ENCODE peak calls at places on chromosomes 12 and 14, in four cellular contexts. U is tibial nerve, X is WTC11, P is mucosa of descending colon. G is an unnamed sample.

GRCh38 chr12:117968826-117969659 is at the start of gene KSR2:
- DNase-seq in X (peak; percentile 90), U (no peak), P (peak; percentile 88), G (no peak)

GRCh38 chr14:68508581-68508980 is 284.3 kb downstream of the ZFP36L1 start:
- DNase-seq in X (no peak), U (no peak), P (no peak), G (no peak)

GRCh38 chr12:116759783-116760581 is 21.9 kb downstream of the RNFT2 start:
- DNase-seq in X (peak; percentile 77), U (no peak), P (peak; percentile 37), G (no peak)

GRCh38 chr14:52060080-52060479 is 8.8 kb downstream of the NID2 start:
- DNase-seq in P (no peak), U (no peak), X (no peak), G (no peak)

GRCh38 chr14:20278414-20278813 is 27.3 kb downstream of the TTC5 start:
- DNase-seq in X (no peak), U (peak; percentile 20), P (peak; percentile 8), G (no peak)

GRCh38 chr12:29569392-29569791 is 71.9 kb upstream of the OVCH1 start:
- DNase-seq in U (no peak), P (no peak), X (no peak), G (no peak)

GRCh38 chr14:97723321-97723720 is 926.1 kb downstream of the VRK1 start:
- DNase-seq in U (no peak), X (no peak), P (no peak), G (no peak)

GRCh38 chr12:53739285-53740129 is 12.3 kb upstream of the CALCOCO1 start:
- DNase-seq in X (no peak), P (no peak), U (no peak), G (no peak)

GRCh38 chr12:27463826-27464554 is 17.5 kb downstream of the SMCO2 start:
- DNase-seq in P (peak; percentile 31), X (no peak), U (no peak), G (no peak)

GRCh38 chr12:121494093-121494787 is 86.6 kb downstream of the KDM2B start:
- DNase-seq in U (peak; percentile 33), X (peak; percentile 84), P (peak; percentile 55), G (no peak)

GRCh38 chr12:26226629-26227375 is 31.4 kb downstream of the SSPN start:
- DNase-seq in X (peak; percentile 61), P (peak; percentile 59), U (no peak), G (no peak)

GRCh38 chr14:102525213-102526143 is 15.9 kb upstream of the ANKRD9 start:
- DNase-seq in P (peak; percentile 65), X (no peak), U (peak; percentile 38), G (no peak)

GRCh38 chr14:97329701-97330100 is 532.5 kb downstream of the VRK1 start:
- DNase-seq in P (no peak), X (no peak), U (no peak), G (no peak)

GRCh38 chr14:68602507-68602906 is 190.4 kb downstream of the ZFP36L1 start:
- DNase-seq in X (no peak), U (no peak), P (no peak), G (no peak)

GRCh38 chr12:59699408-59700144 is 103.7 kb downstream of the SLC16A7 start:
- DNase-seq in P (no peak), U (no peak), X (no peak), G (peak; percentile 59)

GRCh38 chr12:28172434-28173030 is 17.7 kb upstream of the CCDC91 start:
- DNase-seq in P (peak; percentile 46), X (peak; percentile 23), U (no peak), G (peak; percentile 24)

GRCh38 chr12:24363177-24363754 is 413.8 kb upstream of the SOX5 start:
- DNase-seq in X (no peak), P (peak; percentile 21), U (no peak), G (no peak)

GRCh38 chr12:47033081-47033480 is 46.3 kb upstream of the PCED1B start:
- DNase-seq in X (peak; percentile 12), P (no peak), U (peak; percentile 11), G (no peak)

GRCh38 chr12:34033628-34034296 is 11.5 kb downstream of the ALG10 start:
- DNase-seq in X (no peak), P (no peak), U (no peak), G (no peak)

GRCh38 chr12:75479963-75480461 is 543 bp upstream of the GLIPR1 start:
- DNase-seq in X (no peak), P (no peak), U (no peak), G (peak; percentile 29)

GRCh38 chr14:77007339-77007974 is 21.1 kb downstream of the IRF2BPL start:
- DNase-seq in P (peak; percentile 72), X (no peak), U (no peak), G (no peak)

GRCh38 chr12:53268009-53268636 is at the start of gene ESPL1:
- DNase-seq in P (peak; percentile 77), U (peak; percentile 62), X (peak; percentile 89), G (no peak)

GRCh38 chr14:89282191-89282590 is 134.8 kb downstream of the FOXN3 start:
- DNase-seq in P (no peak), U (no peak), X (no peak), G (no peak)

GRCh38 chr14:69284170-69284569 is 24.2 kb downstream of the GALNT16 start:
- DNase-seq in X (no peak), U (no peak), P (no peak), G (no peak)

GRCh38 chr12:22543246-22544037 is 900 bp downstream of the C2CD5 start:
- DNase-seq in P (peak; percentile 91), X (peak; percentile 17), U (peak; percentile 43), G (no peak)

GRCh38 chr14:36580856-36581831 is 1.3 kb downstream of the NKX2-8 start:
- DNase-seq in X (peak; percentile 61), U (no peak), P (peak; percentile 26), G (no peak)

DNA sequence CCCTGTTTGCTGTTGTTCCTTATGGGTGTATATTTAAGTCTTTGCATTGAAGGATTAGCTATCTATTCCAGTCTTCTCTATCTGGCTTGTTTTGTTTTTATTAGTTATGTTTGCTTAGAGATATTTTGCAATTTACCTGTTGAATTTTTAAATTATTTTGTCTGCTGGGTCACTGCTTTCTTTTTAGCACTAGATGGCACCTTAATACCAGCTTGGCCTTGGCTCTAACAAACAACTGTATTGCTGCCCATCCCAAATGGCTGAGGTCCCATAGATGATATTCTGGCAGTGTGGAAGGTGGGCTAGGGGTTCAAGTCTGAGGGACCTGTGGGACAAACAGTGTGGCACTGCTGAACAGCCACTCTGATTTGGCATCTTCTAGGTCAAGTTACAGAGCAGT is 144.0 kb upstream of the FBXO33 start:
- DNase-seq in U (no peak), X (no peak), P (no peak), G (no peak)
- TF ChIP-seq CTCF in U (no peak), X (no peak), P (no peak), G (no peak)

GRCh38 chr12:132505105-132505851 is 15.3 kb downstream of the FBRSL1 start:
- DNase-seq in X (no peak), U (no peak), P (peak; percentile 62), G (no peak)
- TF ChIP-seq CTCF in X (no peak), U (no peak), P (no peak), G (no peak)

DNA sequence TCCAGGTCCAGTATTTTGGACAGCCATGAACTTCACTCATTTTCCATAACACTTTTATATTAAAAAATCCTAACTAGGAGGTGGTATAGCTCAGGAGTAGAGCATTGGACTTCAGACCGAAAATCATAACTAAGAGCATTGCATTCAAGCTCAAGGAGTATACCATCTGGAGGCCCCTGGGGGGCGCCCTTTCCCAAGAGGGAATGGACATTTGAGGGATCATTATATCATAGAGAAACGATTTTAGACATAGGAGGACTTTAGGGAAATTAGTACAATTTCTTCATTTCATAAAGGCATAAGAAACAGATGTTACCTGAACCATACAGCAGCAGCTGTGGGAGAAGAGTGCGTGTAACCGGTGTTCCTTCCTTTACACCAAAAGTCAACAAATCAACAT is 5.2 kb upstream of the ATG14 start:
- DNase-seq in U (no peak), P (peak; percentile 42), X (peak; percentile 50), G (no peak)
- TF ChIP-seq CTCF in U (no peak), P (no peak), X (peak; percentile 79), G (peak; percentile 27)

GRCh38 chr14:24252289-24253124 is 10.1 kb upstream of the TINF2 start:
- DNase-seq in P (no peak), X (no peak), U (no peak), G (no peak)

GRCh38 chr14:24253936-24254335 is 9.0 kb downstream of the TGM1 start:
- DNase-seq in U (no peak), X (no peak), P (no peak), G (no peak)

GRCh38 chr14:24250354-24250753 is 7.9 kb upstream of the TINF2 start:
- DNase-seq in P (no peak), U (no peak), X (no peak), G (no peak)

GRCh38 chr14:24249230-24250021 is 7.0 kb upstream of the TINF2 start:
- DNase-seq in U (no peak), X (no peak), P (no peak), G (no peak)

GRCh38 chr14:24251880-24252288 is 9.5 kb upstream of the TINF2 start:
- DNase-seq in U (no peak), X (no peak), P (no peak), G (no peak)
- TF ChIP-seq CTCF in U (no peak), X (no peak), P (no peak), G (no peak)

G was measured in AG04449.